ENCODE peak calls at places on chromosomes 4 and X, in ten cellular contexts. B, S, W, T, H, Q, V, N, L and U are unnamed samples.
A peak's percentile ranks its signal among the peaks of the same experiment; 100 is the strongest.

GRCh38 chr4:88527787-88528186 is 4.2 kb upstream of the PYURF start:
- DNase-seq in B (no peak), S (no peak), W (no peak), T (no peak), H (no peak), Q (no peak), V (no peak), N (no peak), L (no peak), U (no peak)

GRCh38 chrX:82765806-82766205 is 742.3 kb upstream of the POU3F4 start:
- DNase-seq in B (no peak), S (no peak), W (no peak), T (no peak), H (no peak), Q (no peak), V (no peak), N (peak; percentile 72), L (no peak), U (no peak)

GRCh38 chrX:108439434-108439883 is at the start of gene COL4A5:
- DNase-seq in B (peak; percentile 43), S (no peak), W (peak; percentile 84), T (no peak), H (no peak), Q (peak; percentile 83), V (no peak), N (peak; percentile 92), L (peak; percentile 78), U (peak; percentile 80)

GRCh38 chrX:12947545-12948235 is 27.2 kb upstream of the TMSB4X start:
- DNase-seq in B (no peak), S (no peak), W (no peak), T (no peak), H (no peak), Q (no peak), V (no peak), N (no peak), L (no peak), U (no peak)

GRCh38 chr4:15652191-15652590 is 3.0 kb downstream of the FBXL5 start:
- DNase-seq in B (no peak), S (no peak), W (no peak), T (no peak), H (no peak), Q (no peak), V (no peak), N (no peak), L (no peak), U (peak; percentile 13)

GRCh38 chr4:114729339-114729738 is 130.7 kb downstream of the UGT8 start:
- DNase-seq in B (no peak), S (no peak), W (no peak), T (no peak), H (no peak), Q (no peak), V (no peak), N (no peak), L (no peak), U (no peak)

GRCh38 chrX:1281511-1281910 is 12.9 kb downstream of the CSF2RA start:
- DNase-seq in B (no peak), S (no peak), W (peak; percentile 70), T (no peak), H (no peak), Q (peak; percentile 52), V (no peak), N (no peak), L (no peak), U (peak; percentile 14)

GRCh38 chr4:141680060-141680459 is 43.7 kb downstream of the IL15 start:
- DNase-seq in B (no peak), S (no peak), W (no peak), T (no peak), H (no peak), Q (no peak), V (no peak), N (no peak), L (no peak), U (no peak)

GRCh38 chr4:16764622-16765021 is 133.8 kb downstream of the LDB2 start:
- DNase-seq in B (no peak), S (no peak), W (no peak), T (no peak), H (no peak), Q (no peak), V (no peak), N (no peak), L (no peak), U (peak; percentile 29)

GRCh38 chrX:45801554-45801953 is 600.9 kb upstream of the DIPK2B start:
- DNase-seq in B (no peak), S (no peak), W (peak; percentile 42), T (no peak), H (no peak), Q (peak; percentile 47), V (no peak), N (peak; percentile 50), L (no peak), U (peak; percentile 34)

GRCh38 chr4:174058846-174059245 is 224.6 kb downstream of the FBXO8 start:
- DNase-seq in B (no peak), S (no peak), W (no peak), T (no peak), H (no peak), Q (no peak), V (no peak), N (peak; percentile 35), L (no peak), U (no peak)

GRCh38 chrX:136457303-136457917 is 30.3 kb upstream of the BRS3 start:
- DNase-seq in B (no peak), S (no peak), W (no peak), T (no peak), H (no peak), Q (no peak), V (no peak), N (no peak), L (no peak), U (no peak)

GRCh38 chr4:149345424-149345823 is 470.2 kb downstream of the IQCM start:
- DNase-seq in B (no peak), S (no peak), W (peak; percentile 18), T (no peak), H (no peak), Q (no peak), V (no peak), N (no peak), L (no peak), U (no peak)

GRCh38 chrX:117835034-117835433 is 281.6 kb downstream of the KLHL13 start:
- DNase-seq in B (no peak), S (no peak), W (no peak), T (no peak), H (no peak), Q (no peak), V (no peak), N (no peak), L (no peak), U (no peak)

GRCh38 chr4:150242820-150243458 is 164.7 kb downstream of the DCLK2 start:
- DNase-seq in B (no peak), S (no peak), W (peak; percentile 60), T (no peak), H (peak; percentile 17), Q (peak; percentile 38), V (no peak), N (peak; percentile 63), L (no peak), U (peak; percentile 60)

GRCh38 chr4:56821394-56822263 is at the start of gene SPINK2:
- DNase-seq in B (peak; percentile 54), S (no peak), W (peak; percentile 31), T (peak; percentile 34), H (peak; percentile 75), Q (peak; percentile 30), V (peak; percentile 52), N (no peak), L (peak; percentile 39), U (no peak)

GRCh38 chr4:145876531-145877180 is 62.0 kb downstream of the ZNF827 start:
- DNase-seq in B (no peak), S (no peak), W (peak; percentile 17), T (no peak), H (no peak), Q (no peak), V (no peak), N (no peak), L (no peak), U (no peak)

GRCh38 chrX:46461653-46462191 is 83.5 kb downstream of the ZNF674 start:
- DNase-seq in B (no peak), S (no peak), W (no peak), T (no peak), H (peak; percentile 12), Q (no peak), V (peak; percentile 10), N (no peak), L (no peak), U (no peak)

GRCh38 chr4:3340703-3341088 is 47.9 kb downstream of the RGS12 start:
- DNase-seq in B (peak; percentile 91), S (no peak), W (no peak), T (no peak), H (no peak), Q (no peak), V (no peak), N (no peak), L (peak; percentile 40), U (no peak)

GRCh38 chrX:96102997-96103396 is 581.6 kb upstream of the DIAPH2 start:
- DNase-seq in B (no peak), S (no peak), W (no peak), T (no peak), H (no peak), Q (no peak), V (no peak), N (peak; percentile 19), L (no peak), U (no peak)

GRCh38 chrX:47133493-47133892 is 11.0 kb downstream of the NDUFB11 start:
- DNase-seq in B (peak; percentile 50), S (no peak), W (no peak), T (no peak), H (no peak), Q (no peak), V (no peak), N (no peak), L (no peak), U (no peak)

GRCh38 chr4:126888968-126889367 is 743.8 kb upstream of the INTU start:
- DNase-seq in B (no peak), S (no peak), W (peak; percentile 62), T (no peak), H (no peak), Q (no peak), V (no peak), N (peak; percentile 67), L (no peak), U (peak; percentile 77)

GRCh38 chr4:181952478-181952877 is 290.7 kb upstream of the TENM3 start:
- DNase-seq in B (no peak), S (no peak), W (peak; percentile 89), T (no peak), H (no peak), Q (peak; percentile 45), V (no peak), N (peak; percentile 89), L (no peak), U (peak; percentile 96)

GRCh38 chrX:114675365-114675764 is 91.5 kb downstream of the HTR2C start:
- DNase-seq in B (no peak), S (no peak), W (peak; percentile 32), T (no peak), H (no peak), Q (no peak), V (no peak), N (peak; percentile 0), L (no peak), U (no peak)

GRCh38 chr4:78057600-78058560 is 757 bp downstream of the FRAS1 start:
- DNase-seq in B (peak; percentile 65), S (no peak), W (peak; percentile 44), T (no peak), H (peak; percentile 13), Q (peak; percentile 34), V (peak; percentile 15), N (peak; percentile 19), L (no peak), U (peak; percentile 13)

GRCh38 chrX:125203737-125204578 is 115.7 kb upstream of the TEX13C start:
- DNase-seq in B (peak; percentile 41), S (no peak), W (no peak), T (no peak), H (peak; percentile 6), Q (peak; percentile 38), V (no peak), N (no peak), L (peak; percentile 67), U (no peak)

GRCh38 chr4:77861500-77861899 is 1.1 kb upstream of the MRPL1 start:
- DNase-seq in B (no peak), S (no peak), W (no peak), T (no peak), H (no peak), Q (peak; percentile 12), V (no peak), N (no peak), L (no peak), U (no peak)

GRCh38 chr4:169649545-169650226 is 29.3 kb downstream of the CLCN3 start:
- DNase-seq in B (no peak), S (no peak), W (no peak), T (no peak), H (no peak), Q (no peak), V (no peak), N (peak; percentile 69), L (no peak), U (no peak)